ENCODE peak calls at places on chromosomes 6 and 20, in eight cellular contexts. X, R, L, K, F, M, A and H are unnamed samples.

GRCh38 chr20:45924391-45925261 is 9.9 kb upstream of the PCIF1 start:
- DNase-seq in K (no peak), L (no peak), F (peak; percentile 25), M (no peak), R (peak; percentile 61), X (peak; percentile 62), A (no peak), H (no peak)

GRCh38 chr20:37669062-37669772 is 24.6 kb upstream of the CTNNBL1 start:
- DNase-seq in A (no peak), L (peak; percentile 63), M (no peak), F (no peak), K (no peak), R (no peak), X (no peak), H (no peak)

GRCh38 chr6:117076076-117076475 is 189.3 kb upstream of the VGLL2 start:
- DNase-seq in X (no peak), A (no peak), M (no peak), R (no peak), K (no peak), L (no peak), F (no peak), H (no peak)

GRCh38 chr6:166556336-166556735 is 30.1 kb downstream of the RAMACL start:
- DNase-seq in F (no peak), X (no peak), M (no peak), L (no peak), A (no peak), R (peak; percentile 28), K (no peak), H (no peak)

GRCh38 chr6:33779305-33779704 is 9.6 kb downstream of the LEMD2 start:
- DNase-seq in X (no peak), K (no peak), A (no peak), L (no peak), F (no peak), M (no peak), R (no peak), H (no peak)

GRCh38 chr6:164151161-164151728 is 736.7 kb downstream of the QKI start:
- DNase-seq in F (no peak), K (no peak), M (no peak), A (peak; percentile 63), X (no peak), R (no peak), L (no peak), H (no peak)

GRCh38 chr20:38255389-38255788 is 5.1 kb downstream of the KIAA1755 start:
- DNase-seq in R (peak; percentile 59), X (no peak), F (no peak), K (no peak), L (no peak), M (peak; percentile 9), A (no peak), H (no peak)

GRCh38 chr20:50450961-50451752 is 59.0 kb upstream of the PTPN1 start:
- DNase-seq in M (no peak), A (no peak), L (no peak), F (no peak), K (no peak), R (peak; percentile 46), X (peak; percentile 75), H (no peak)

GRCh38 chr6:37310980-37311379 is 42.8 kb upstream of the RNF8 start:
- DNase-seq in M (no peak), A (no peak), X (no peak), K (no peak), R (no peak), F (no peak), L (no peak), H (no peak)

GRCh38 chr6:7899889-7900213 is 10.7 kb downstream of the TXNDC5 start:
- DNase-seq in M (no peak), K (no peak), A (no peak), L (no peak), X (no peak), R (no peak), F (no peak), H (no peak)

GRCh38 chr6:162941128-162941527 is 213.4 kb downstream of the PACRG start:
- DNase-seq in X (no peak), L (no peak), A (no peak), K (no peak), F (no peak), M (no peak), R (no peak), H (no peak)

GRCh38 chr20:62636446-62636845 is 5.9 kb upstream of the SLCO4A1 start:
- DNase-seq in K (no peak), L (no peak), F (no peak), M (no peak), R (no peak), X (no peak), A (peak; percentile 25), H (no peak)

GRCh38 chr20:49981218-49982071 is 1.3 kb upstream of the SNAI1 start:
- DNase-seq in A (no peak), R (no peak), M (no peak), K (no peak), F (no peak), L (no peak), X (no peak), H (no peak)

GRCh38 chr6:14804001-14804401 is 441.9 kb upstream of the JARID2 start:
- DNase-seq in L (no peak), F (no peak), A (no peak), M (no peak), X (no peak), K (no peak), R (no peak), H (no peak)

GRCh38 chr6:75609639-75610590 is 8.2 kb downstream of the SENP6 start:
- DNase-seq in K (no peak), A (no peak), X (no peak), L (no peak), R (peak; percentile 77), F (no peak), M (no peak), H (no peak)

GRCh38 chr6:75611702-75612375 is 10.2 kb downstream of the SENP6 start:
- DNase-seq in K (no peak), X (no peak), L (no peak), R (peak; percentile 33), M (no peak), A (no peak), F (no peak), H (no peak)

GRCh38 chr6:75611011-75611701 is 9.5 kb downstream of the SENP6 start:
- DNase-seq in L (no peak), A (no peak), X (no peak), K (no peak), M (no peak), R (no peak), F (no peak), H (no peak)

GRCh38 chr6:75608304-75608703 is 6.6 kb downstream of the SENP6 start:
- DNase-seq in R (no peak), A (no peak), M (no peak), K (no peak), X (no peak), F (no peak), L (no peak), H (no peak)

DNA sequence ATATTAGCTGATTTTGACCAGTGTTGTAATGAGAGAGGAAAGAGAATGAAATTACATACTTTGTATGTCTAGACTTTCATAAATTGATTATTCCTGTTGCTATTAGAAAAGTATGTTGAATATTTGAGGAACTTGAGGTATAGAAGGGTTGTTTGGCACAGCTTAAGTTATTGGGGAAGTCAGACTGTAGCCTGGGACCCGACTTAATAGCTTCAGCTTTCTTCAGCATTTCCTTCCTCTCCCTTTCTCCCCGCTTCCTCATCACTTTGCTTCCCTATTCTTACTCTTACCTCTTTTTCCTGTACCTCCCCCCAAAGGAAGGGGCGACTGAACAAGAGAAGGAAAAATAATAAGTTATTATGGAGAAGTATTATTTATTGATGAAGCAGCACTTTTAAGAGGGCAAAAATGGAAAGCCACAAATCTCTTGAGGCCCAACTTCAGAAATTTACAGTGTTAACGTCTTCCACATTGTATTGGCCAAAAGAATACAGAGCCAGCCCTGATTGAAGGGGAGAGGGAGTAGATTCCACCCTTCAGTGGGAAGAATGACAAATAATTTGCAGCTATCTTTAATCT is 7.4 kb downstream of the SENP6 start:
- DNase-seq in F (no peak), A (no peak), M (no peak), R (no peak), K (no peak), L (no peak), X (no peak), H (no peak)
- H3K4me1 ChIP-seq in F (peaks cover 81% of the 10 kb centered on the region), A (peaks cover 77% of the 10 kb centered on the region), M (peaks cover 77% of the 10 kb centered on the region), R (peaks cover 7% of the 10 kb centered on the region), K (peaks cover 25% of the 10 kb centered on the region), L (peaks cover 10% of the 10 kb centered on the region), X (peaks cover 94% of the 10 kb centered on the region), H (peaks cover 92% of the 10 kb centered on the region)

GRCh38 chr20:60313609-60314008 is 355.4 kb downstream of the CDH26 start:
- DNase-seq in M (no peak), A (no peak), K (no peak), L (no peak), X (no peak), R (no peak), F (no peak), H (no peak)
- H3K36me3 ChIP-seq in M (no peaks in the 10 kb centered on the region), A (no peaks in the 10 kb centered on the region), K (no peaks in the 10 kb centered on the region), L (no peaks in the 10 kb centered on the region), X (no peaks in the 10 kb centered on the region), R (no peaks in the 10 kb centered on the region), F (no peaks in the 10 kb centered on the region), H (no peaks in the 10 kb centered on the region)

GRCh38 chr6:11205721-11206120 is 26.7 kb downstream of the NEDD9 start:
- DNase-seq in M (no peak), X (no peak), A (no peak), R (no peak), K (no peak), F (no peak), L (no peak), H (no peak)

GRCh38 chr6:11208267-11208666 is 24.2 kb downstream of the NEDD9 start:
- DNase-seq in F (no peak), X (no peak), K (no peak), A (no peak), R (no peak), M (no peak), L (no peak), H (no peak)

GRCh38 chr6:11204987-11205386 is 27.5 kb downstream of the NEDD9 start:
- DNase-seq in X (no peak), A (no peak), K (no peak), F (no peak), M (no peak), R (no peak), L (no peak), H (no peak)

GRCh38 chr6:11207199-11207968 is 25.1 kb downstream of the NEDD9 start:
- DNase-seq in R (peak; percentile 100), L (peak; percentile 98), X (peak; percentile 83), M (no peak), F (peak; percentile 68), K (peak; percentile 76), A (no peak), H (peak; percentile 62)

GRCh38 chr6:11206576-11206975 is 25.9 kb downstream of the NEDD9 start:
- DNase-seq in L (peak; percentile 84), F (no peak), X (no peak), A (no peak), K (no peak), M (no peak), R (no peak), H (no peak)
- H3K4me1 ChIP-seq in L (peaks cover 38% of the 10 kb centered on the region), F (peaks cover 56% of the 10 kb centered on the region), X (peaks cover 98% of the 10 kb centered on the region), A (peaks cover 86% of the 10 kb centered on the region), K (no peaks in the 10 kb centered on the region), M (peaks cover 86% of the 10 kb centered on the region), R (peaks cover 20% of the 10 kb centered on the region), H (peaks cover 67% of the 10 kb centered on the region)

DNA sequence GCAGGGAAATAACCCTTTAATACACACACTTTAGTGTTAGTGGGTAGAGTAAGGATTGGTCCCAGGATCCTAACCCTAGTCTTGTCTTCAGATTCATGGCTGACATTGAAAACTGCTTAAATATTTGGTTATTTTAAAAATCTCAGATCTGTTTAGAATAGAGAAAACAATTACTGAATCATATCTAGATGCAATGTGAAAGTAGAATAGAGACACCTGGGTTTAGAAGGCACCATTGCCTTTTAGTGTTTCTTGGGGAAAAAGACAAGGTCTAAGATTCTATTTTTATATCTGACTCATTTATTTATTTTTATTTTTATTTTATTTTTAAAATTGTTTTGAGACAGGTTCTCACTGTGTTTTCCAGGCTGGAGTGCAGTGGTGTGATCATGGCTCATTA is 6.0 kb downstream of the DDX43 start:
- DNase-seq in M (no peak), R (no peak), F (no peak), A (no peak), L (no peak), K (no peak), X (no peak), H (no peak)
- H3K36me3 ChIP-seq in M (no peaks in the 10 kb centered on the region), R (no peaks in the 10 kb centered on the region), F (no peaks in the 10 kb centered on the region), A (no peaks in the 10 kb centered on the region), L (no peaks in the 10 kb centered on the region), K (no peaks in the 10 kb centered on the region), X (no peaks in the 10 kb centered on the region), H (no peaks in the 10 kb centered on the region)